ENCODE peak calls at places on chromosomes 1 and 21, in four cellular contexts. One of them, this sample, is unnamed.

GRCh38 chr1:13772271-13772670 is 72.3 kb downstream of the PRDM2 start:
- DNase-seq in pancreas: no peak
- DNase-seq in tibial artery: no peak
- DNase-seq in upper lobe of left lung: no peak
- DNase-seq in this sample: no peak

GRCh38 chr1:204524986-204525385 is 8.8 kb downstream of the MDM4 start:
- DNase-seq in pancreas: no peak
- DNase-seq in upper lobe of left lung: no peak
- DNase-seq in tibial artery: no peak
- DNase-seq in this sample: no peak

GRCh38 chr1:183734600-183735036 is 70.3 kb upstream of the RGL1 start:
- DNase-seq in upper lobe of left lung: peak; percentile 27
- DNase-seq in tibial artery: peak; percentile 54
- DNase-seq in pancreas: peak; percentile 3
- DNase-seq in this sample: no peak

GRCh38 chr1:211938473-211939080 is 96.8 kb downstream of the INTS7 start:
- DNase-seq in pancreas: no peak
- DNase-seq in upper lobe of left lung: no peak
- DNase-seq in tibial artery: no peak
- DNase-seq in this sample: no peak

GRCh38 chr1:218408942-218409341 is 63.8 kb downstream of the TGFB2 start:
- DNase-seq in tibial artery: no peak
- DNase-seq in upper lobe of left lung: no peak
- DNase-seq in pancreas: no peak
- DNase-seq in this sample: no peak

GRCh38 chr1:230123280-230124186 is 56.5 kb downstream of the GALNT2 start:
- DNase-seq in upper lobe of left lung: no peak
- DNase-seq in tibial artery: no peak
- DNase-seq in pancreas: no peak
- DNase-seq in this sample: no peak

GRCh38 chr1:212413902-212414327 is 771 bp downstream of the PACC1 start:
- DNase-seq in pancreas: no peak
- DNase-seq in upper lobe of left lung: no peak
- DNase-seq in tibial artery: no peak
- DNase-seq in this sample: no peak

GRCh38 chr21:32803651-32804050 is 32.1 kb upstream of the PAXBP1 start:
- DNase-seq in tibial artery: no peak
- DNase-seq in upper lobe of left lung: no peak
- DNase-seq in pancreas: no peak
- DNase-seq in this sample: no peak

GRCh38 chr21:37130971-37131370 is 57.9 kb downstream of the TTC3 start:
- DNase-seq in pancreas: no peak
- DNase-seq in upper lobe of left lung: no peak
- DNase-seq in tibial artery: no peak
- DNase-seq in this sample: no peak

GRCh38 chr21:24118738-24119470 is 1488.4 kb downstream of the MRPL39 start:
- DNase-seq in tibial artery: no peak
- DNase-seq in upper lobe of left lung: no peak
- DNase-seq in pancreas: no peak
- DNase-seq in this sample: no peak

DNA sequence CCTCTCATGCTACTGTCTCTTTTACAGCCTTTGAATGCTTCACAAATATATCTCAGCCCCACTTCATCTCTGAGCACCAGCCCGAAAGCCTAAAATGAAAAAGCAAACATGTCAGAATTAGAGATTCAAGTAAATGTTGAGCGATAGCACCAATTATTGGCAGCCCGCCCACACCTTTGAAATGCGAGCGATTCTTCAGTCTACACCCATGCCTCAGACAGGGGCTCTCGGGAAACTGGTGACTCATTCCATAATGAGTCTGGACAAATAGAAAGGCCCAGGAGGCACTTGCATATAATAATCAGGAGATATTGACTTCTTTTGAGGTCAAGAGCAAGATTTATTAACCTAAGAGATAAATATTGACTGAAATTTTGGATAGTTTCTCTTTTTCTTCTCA is 487.3 kb upstream of the PTBP2 start:
- DNase-seq in tibial artery: peak; percentile 52
- DNase-seq in pancreas: peak; percentile 7
- DNase-seq in upper lobe of left lung: peak; percentile 82
- DNase-seq in this sample: no peak
- H3K27ac ChIP-seq in tibial artery: no peak overlapping the region
- H3K27ac ChIP-seq in pancreas: no peak overlapping the region
- H3K27ac ChIP-seq in upper lobe of left lung: no peak overlapping the region
- H3K27ac ChIP-seq in this sample: no peak overlapping the region

GRCh38 chr1:177779325-177779965 is 190.4 kb downstream of the SEC16B start:
- DNase-seq in pancreas: no peak
- DNase-seq in tibial artery: no peak
- DNase-seq in upper lobe of left lung: no peak
- DNase-seq in this sample: no peak

GRCh38 chr1:177783052-177783451 is 186.8 kb downstream of the SEC16B start:
- DNase-seq in pancreas: no peak
- DNase-seq in upper lobe of left lung: no peak
- DNase-seq in tibial artery: no peak
- DNase-seq in this sample: no peak

GRCh38 chr1:177784394-177784793 is 185.5 kb downstream of the SEC16B start:
- DNase-seq in pancreas: no peak
- DNase-seq in tibial artery: no peak
- DNase-seq in upper lobe of left lung: no peak
- DNase-seq in this sample: no peak

DNA sequence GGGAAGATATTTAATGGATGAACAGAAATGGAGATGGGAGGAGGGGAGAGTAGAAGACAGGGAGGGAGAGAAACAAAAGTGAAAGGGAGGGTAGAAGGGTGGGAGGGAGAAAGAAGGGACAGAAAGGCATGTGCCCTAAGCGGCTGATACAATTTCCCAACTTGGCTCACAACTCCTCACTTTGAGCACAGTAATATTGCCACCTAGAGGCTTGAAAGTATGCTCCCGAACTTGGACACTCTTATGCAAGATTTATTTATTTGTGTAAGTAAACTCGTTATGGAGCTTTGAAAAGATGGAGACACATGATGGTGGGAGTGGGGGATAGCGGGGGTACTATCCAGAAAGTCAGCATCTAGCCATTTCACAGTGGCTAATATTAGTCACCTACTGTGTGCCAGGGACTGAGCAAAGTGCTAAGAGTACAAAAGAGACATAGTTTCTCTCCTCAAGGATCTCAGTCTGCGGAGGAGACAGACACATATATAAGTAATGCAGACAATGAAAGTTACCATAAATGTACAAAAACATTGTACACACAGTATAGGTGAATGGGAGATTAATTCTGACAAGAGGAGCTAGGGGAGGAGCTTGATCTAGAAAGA is 189.7 kb downstream of the SEC16B start:
- DNase-seq in tibial artery: no peak
- DNase-seq in upper lobe of left lung: no peak
- DNase-seq in pancreas: no peak
- DNase-seq in this sample: no peak
- TF ChIP-seq CTCF in tibial artery: peak; percentile 46
- TF ChIP-seq CTCF in upper lobe of left lung: no peak
- TF ChIP-seq CTCF in pancreas: peak; percentile 36
- TF ChIP-seq CTCF in this sample: no peak

GRCh38 chr1:173344034-173344743 is 132.9 kb upstream of the PRDX6 start:
- DNase-seq in pancreas: no peak
- DNase-seq in tibial artery: no peak
- DNase-seq in upper lobe of left lung: no peak
- DNase-seq in this sample: no peak
- H3K9me3 ChIP-seq in pancreas: no peaks in the 10 kb centered on the region
- H3K9me3 ChIP-seq in tibial artery: no peaks in the 10 kb centered on the region
- H3K9me3 ChIP-seq in upper lobe of left lung: no peaks in the 10 kb centered on the region
- H3K9me3 ChIP-seq in this sample: no peaks in the 10 kb centered on the region

DNA sequence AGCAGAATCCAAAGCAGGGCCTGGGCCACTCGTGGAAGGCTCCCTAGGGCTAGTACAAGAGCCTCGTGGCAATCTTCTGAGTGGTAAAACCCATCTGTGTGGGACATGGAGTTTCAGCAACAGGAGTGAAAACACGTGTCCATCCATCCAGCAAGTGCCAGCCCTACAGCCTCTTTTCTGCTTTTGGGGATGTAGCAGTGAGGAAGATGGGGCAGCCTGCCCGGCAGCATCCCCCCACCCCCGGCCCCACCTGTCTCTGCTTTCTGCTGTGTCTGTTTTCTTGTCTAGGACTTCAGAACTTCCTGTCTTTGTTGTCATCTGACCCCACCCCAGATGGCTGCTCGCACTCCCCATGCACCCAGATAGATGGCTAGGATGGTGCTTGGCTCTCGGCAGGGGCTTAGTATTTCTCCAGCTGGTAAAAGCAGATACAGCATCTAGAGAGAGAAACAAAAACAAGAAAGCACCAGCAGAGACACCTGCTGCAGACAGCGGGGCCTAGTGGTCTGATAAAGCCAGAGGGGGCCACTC is 1.5 kb downstream of the CPTP start:
- DNase-seq in pancreas: no peak
- DNase-seq in tibial artery: no peak
- DNase-seq in upper lobe of left lung: no peak
- DNase-seq in this sample: no peak
- H3K27ac ChIP-seq in pancreas: no peak overlapping the region
- H3K27ac ChIP-seq in tibial artery: no peak overlapping the region
- H3K27ac ChIP-seq in upper lobe of left lung: peak overlapping the region; percentile 92
- H3K27ac ChIP-seq in this sample: no peak overlapping the region

GRCh38 chr1:201169971-201170532 is 15.8 kb upstream of the TMEM9 start:
- DNase-seq in pancreas: no peak
- DNase-seq in upper lobe of left lung: no peak
- DNase-seq in tibial artery: no peak
- DNase-seq in this sample: no peak

GRCh38 chr1:201172999-201173610 is 17.5 kb upstream of the IGFN1 start:
- DNase-seq in pancreas: no peak
- DNase-seq in upper lobe of left lung: no peak
- DNase-seq in tibial artery: no peak
- DNase-seq in this sample: no peak

GRCh38 chr1:201172336-201172735 is 18.1 kb upstream of the TMEM9 start:
- DNase-seq in upper lobe of left lung: no peak
- DNase-seq in tibial artery: no peak
- DNase-seq in pancreas: peak; percentile 30
- DNase-seq in this sample: no peak

GRCh38 chr1:201170533-201171062 is 16.3 kb upstream of the TMEM9 start:
- DNase-seq in pancreas: peak; percentile 99
- DNase-seq in tibial artery: peak; percentile 95
- DNase-seq in upper lobe of left lung: peak; percentile 97
- DNase-seq in this sample: peak; percentile 51

DNA sequence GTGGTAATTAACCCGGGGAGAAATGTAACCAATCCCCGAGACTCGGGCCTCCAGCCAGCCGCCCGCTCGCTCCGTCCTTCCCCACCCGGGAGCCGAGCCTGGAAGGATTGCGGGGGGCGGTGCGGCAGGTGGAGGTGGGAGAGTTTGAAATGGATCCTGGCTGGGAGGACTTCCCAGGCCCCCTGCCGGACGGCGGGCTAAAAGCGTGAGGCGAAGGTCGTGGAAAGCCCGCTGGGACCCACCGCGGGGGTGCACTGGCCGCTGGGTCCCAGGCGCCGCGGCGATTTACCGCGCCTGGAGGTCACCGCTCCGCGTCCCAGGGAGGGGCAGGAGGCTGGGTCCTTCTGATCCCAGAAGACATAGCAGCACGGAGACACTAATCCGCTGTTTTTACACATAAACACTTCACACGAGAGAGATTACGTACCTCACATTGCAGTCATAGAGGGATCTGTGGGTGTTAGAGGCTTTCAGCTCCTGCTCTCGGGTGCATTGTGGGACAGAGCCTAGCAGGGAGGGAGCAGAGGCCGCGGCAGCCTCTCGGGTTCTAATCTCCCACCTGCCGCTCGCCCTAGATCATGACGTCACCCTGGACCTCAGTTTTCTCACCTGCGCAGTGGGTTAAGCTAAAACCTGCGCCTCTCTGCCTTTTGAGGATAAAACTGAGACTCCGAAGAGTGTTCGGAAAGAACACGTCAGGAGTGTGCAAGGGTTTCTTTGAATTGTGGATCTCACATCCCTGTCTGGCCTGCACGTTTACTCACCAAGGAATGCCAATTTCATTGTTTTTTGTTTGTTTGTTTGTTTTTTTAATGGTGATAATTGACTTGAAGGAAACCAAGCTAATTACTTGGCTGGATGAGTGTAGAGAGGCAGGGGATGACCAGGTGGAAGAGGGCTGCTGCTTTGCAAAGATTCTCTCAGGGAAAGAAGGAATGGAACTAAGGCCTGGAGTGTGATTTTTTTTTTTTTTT is 17.1 kb upstream of the TMEM9 start:
- DNase-seq in upper lobe of left lung: peak; percentile 62
- DNase-seq in pancreas: peak; percentile 59
- DNase-seq in tibial artery: no peak
- DNase-seq in this sample: peak; percentile 2
- TF ChIP-seq CTCF in upper lobe of left lung: peak; percentile 42
- TF ChIP-seq CTCF in pancreas: peak; percentile 29
- TF ChIP-seq CTCF in tibial artery: no peak
- TF ChIP-seq CTCF in this sample: peak; percentile 66

GRCh38 chr1:248343451-248343850 is 5.1 kb upstream of the OR14C36 start:
- DNase-seq in pancreas: no peak
- DNase-seq in upper lobe of left lung: no peak
- DNase-seq in tibial artery: no peak
- DNase-seq in this sample: no peak
- H3K9me3 ChIP-seq in pancreas: no peaks in the 10 kb centered on the region
- H3K9me3 ChIP-seq in upper lobe of left lung: no peaks in the 10 kb centered on the region
- H3K9me3 ChIP-seq in tibial artery: no peaks in the 10 kb centered on the region
- H3K9me3 ChIP-seq in this sample: no peaks in the 10 kb centered on the region

This sample was measured in CD4-positive, alpha-beta T cell.